ENCODE peak calls at places on chromosomes 11 and 22, in ten cellular contexts. One of them, this sample, is unnamed.

GRCh38 chr22:36406721-36407120 is 19.0 kb upstream of the MYH9 start:
- DNase-seq in cardiac fibroblast: no peak
- DNase-seq in neural progenitor cell: no peak
- DNase-seq in CD8-positive, alpha-beta T cell: no peak
- DNase-seq in coronary artery: no peak
- DNase-seq in fibroblast of mammary gland: no peak
- DNase-seq in dorsolateral prefrontal cortex: no peak
- DNase-seq in prostate gland: no peak
- DNase-seq in AG10803: no peak
- DNase-seq in psoas muscle: no peak
- DNase-seq in this sample: no peak

GRCh38 chr11:100151944-100152343 is 535.1 kb upstream of the ARHGAP42 start:
- DNase-seq in CD8-positive, alpha-beta T cell: no peak
- DNase-seq in prostate gland: no peak
- DNase-seq in fibroblast of mammary gland: peak; percentile 19
- DNase-seq in neural progenitor cell: no peak
- DNase-seq in psoas muscle: peak; percentile 23
- DNase-seq in coronary artery: no peak
- DNase-seq in cardiac fibroblast: no peak
- DNase-seq in dorsolateral prefrontal cortex: no peak
- DNase-seq in AG10803: no peak
- DNase-seq in this sample: no peak

GRCh38 chr11:133382217-133382746 is 150.0 kb downstream of the OPCML start:
- DNase-seq in prostate gland: peak; percentile 51
- DNase-seq in neural progenitor cell: no peak
- DNase-seq in fibroblast of mammary gland: no peak
- DNase-seq in cardiac fibroblast: no peak
- DNase-seq in psoas muscle: no peak
- DNase-seq in AG10803: no peak
- DNase-seq in coronary artery: no peak
- DNase-seq in dorsolateral prefrontal cortex: no peak
- DNase-seq in CD8-positive, alpha-beta T cell: no peak
- DNase-seq in this sample: no peak

GRCh38 chr11:114296190-114296978 is at the start of gene NNMT:
- DNase-seq in cardiac fibroblast: peak; percentile 99
- DNase-seq in dorsolateral prefrontal cortex: no peak
- DNase-seq in prostate gland: no peak
- DNase-seq in CD8-positive, alpha-beta T cell: no peak
- DNase-seq in neural progenitor cell: no peak
- DNase-seq in fibroblast of mammary gland: peak; percentile 99
- DNase-seq in psoas muscle: peak; percentile 87
- DNase-seq in coronary artery: peak; percentile 92
- DNase-seq in AG10803: peak; percentile 99
- DNase-seq in this sample: peak; percentile 99

GRCh38 chr11:61806785-61807184 is 10.0 kb downstream of the FADS1 start:
- DNase-seq in dorsolateral prefrontal cortex: no peak
- DNase-seq in CD8-positive, alpha-beta T cell: no peak
- DNase-seq in AG10803: no peak
- DNase-seq in psoas muscle: no peak
- DNase-seq in fibroblast of mammary gland: no peak
- DNase-seq in cardiac fibroblast: no peak
- DNase-seq in coronary artery: no peak
- DNase-seq in prostate gland: no peak
- DNase-seq in neural progenitor cell: no peak
- DNase-seq in this sample: no peak

GRCh38 chr22:43862074-43862881 is at the start of gene SULT4A1:
- DNase-seq in AG10803: no peak
- DNase-seq in neural progenitor cell: peak; percentile 91
- DNase-seq in coronary artery: no peak
- DNase-seq in dorsolateral prefrontal cortex: peak; percentile 53
- DNase-seq in CD8-positive, alpha-beta T cell: no peak
- DNase-seq in cardiac fibroblast: peak; percentile 46
- DNase-seq in psoas muscle: no peak
- DNase-seq in fibroblast of mammary gland: peak; percentile 24
- DNase-seq in prostate gland: no peak
- DNase-seq in this sample: peak; percentile 17

GRCh38 chr11:23123766-23124165 is 263.5 kb upstream of the CCDC179 start:
- DNase-seq in fibroblast of mammary gland: peak; percentile 56
- DNase-seq in prostate gland: no peak
- DNase-seq in psoas muscle: no peak
- DNase-seq in dorsolateral prefrontal cortex: no peak
- DNase-seq in cardiac fibroblast: peak; percentile 22
- DNase-seq in CD8-positive, alpha-beta T cell: no peak
- DNase-seq in AG10803: peak; percentile 7
- DNase-seq in neural progenitor cell: no peak
- DNase-seq in coronary artery: no peak
- DNase-seq in this sample: peak; percentile 6

GRCh38 chr22:17387356-17387755 is 18.1 kb downstream of the CECR2 start:
- DNase-seq in dorsolateral prefrontal cortex: no peak
- DNase-seq in AG10803: no peak
- DNase-seq in fibroblast of mammary gland: no peak
- DNase-seq in coronary artery: no peak
- DNase-seq in neural progenitor cell: no peak
- DNase-seq in psoas muscle: no peak
- DNase-seq in CD8-positive, alpha-beta T cell: no peak
- DNase-seq in prostate gland: no peak
- DNase-seq in cardiac fibroblast: no peak
- DNase-seq in this sample: no peak

GRCh38 chr11:128764617-128765095 is 70.8 kb downstream of the FLI1 start:
- DNase-seq in dorsolateral prefrontal cortex: no peak
- DNase-seq in cardiac fibroblast: no peak
- DNase-seq in CD8-positive, alpha-beta T cell: no peak
- DNase-seq in AG10803: no peak
- DNase-seq in psoas muscle: no peak
- DNase-seq in neural progenitor cell: peak; percentile 32
- DNase-seq in coronary artery: no peak
- DNase-seq in prostate gland: peak; percentile 23
- DNase-seq in fibroblast of mammary gland: no peak
- DNase-seq in this sample: no peak

GRCh38 chr22:19631899-19632670 is 82.2 kb upstream of the SEPTIN5 start:
- DNase-seq in coronary artery: peak; percentile 56
- DNase-seq in cardiac fibroblast: peak; percentile 58
- DNase-seq in AG10803: peak; percentile 32
- DNase-seq in fibroblast of mammary gland: peak; percentile 40
- DNase-seq in psoas muscle: no peak
- DNase-seq in prostate gland: no peak
- DNase-seq in neural progenitor cell: peak; percentile 78
- DNase-seq in CD8-positive, alpha-beta T cell: no peak
- DNase-seq in dorsolateral prefrontal cortex: no peak
- DNase-seq in this sample: peak; percentile 49

GRCh38 chr11:59680287-59681154 is 11.7 kb upstream of the PATL1 start:
- DNase-seq in cardiac fibroblast: peak; percentile 92
- DNase-seq in prostate gland: peak; percentile 67
- DNase-seq in dorsolateral prefrontal cortex: no peak
- DNase-seq in AG10803: peak; percentile 82
- DNase-seq in neural progenitor cell: peak; percentile 86
- DNase-seq in psoas muscle: peak; percentile 43
- DNase-seq in fibroblast of mammary gland: peak; percentile 81
- DNase-seq in CD8-positive, alpha-beta T cell: peak; percentile 54
- DNase-seq in coronary artery: no peak
- DNase-seq in this sample: peak; percentile 87

GRCh38 chr11:33065445-33066178 is 26.2 kb downstream of the TCP11L1 start:
- DNase-seq in AG10803: peak; percentile 57
- DNase-seq in coronary artery: no peak
- DNase-seq in neural progenitor cell: peak; percentile 86
- DNase-seq in psoas muscle: peak; percentile 54
- DNase-seq in fibroblast of mammary gland: peak; percentile 64
- DNase-seq in cardiac fibroblast: peak; percentile 75
- DNase-seq in prostate gland: peak; percentile 67
- DNase-seq in CD8-positive, alpha-beta T cell: peak; percentile 69
- DNase-seq in dorsolateral prefrontal cortex: peak; percentile 26
- DNase-seq in this sample: peak; percentile 63

GRCh38 chr11:133825156-133825555 is 20.2 kb downstream of the SPATA19 start:
- DNase-seq in dorsolateral prefrontal cortex: no peak
- DNase-seq in cardiac fibroblast: no peak
- DNase-seq in AG10803: no peak
- DNase-seq in psoas muscle: no peak
- DNase-seq in coronary artery: peak; percentile 45
- DNase-seq in CD8-positive, alpha-beta T cell: no peak
- DNase-seq in neural progenitor cell: no peak
- DNase-seq in prostate gland: no peak
- DNase-seq in fibroblast of mammary gland: no peak
- DNase-seq in this sample: no peak

GRCh38 chr11:47723041-47723440 is 7.9 kb upstream of the AGBL2 start:
- DNase-seq in dorsolateral prefrontal cortex: peak; percentile 43
- DNase-seq in psoas muscle: no peak
- DNase-seq in AG10803: no peak
- DNase-seq in fibroblast of mammary gland: no peak
- DNase-seq in prostate gland: no peak
- DNase-seq in neural progenitor cell: no peak
- DNase-seq in CD8-positive, alpha-beta T cell: no peak
- DNase-seq in cardiac fibroblast: no peak
- DNase-seq in coronary artery: no peak
- DNase-seq in this sample: no peak

DNA sequence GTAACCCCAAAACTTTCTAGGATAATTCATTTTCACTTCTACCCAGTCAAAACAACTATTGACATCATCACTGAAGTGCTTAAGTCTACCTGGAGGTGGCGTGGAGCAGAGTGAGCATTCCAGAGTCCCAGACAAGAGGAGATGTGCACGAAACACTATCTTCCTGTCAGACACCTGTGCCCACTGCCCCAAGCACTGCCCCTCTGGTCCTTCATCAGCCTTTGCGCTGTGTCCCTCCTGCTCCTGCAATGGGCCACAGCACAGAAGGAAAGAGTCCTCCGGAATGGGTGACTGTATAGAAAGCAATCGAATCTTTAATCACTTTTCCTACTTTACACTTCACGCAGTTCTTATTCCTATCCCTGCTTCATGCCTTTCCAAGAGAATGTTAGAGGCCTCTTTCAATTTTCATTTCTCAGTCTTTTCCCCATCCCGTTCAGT is 512 bp upstream of the GRIA4 start:
- DNase-seq in prostate gland: no peak
- DNase-seq in fibroblast of mammary gland: peak; percentile 5
- DNase-seq in cardiac fibroblast: peak; percentile 6
- DNase-seq in AG10803: no peak
- DNase-seq in dorsolateral prefrontal cortex: peak; percentile 72
- DNase-seq in neural progenitor cell: peak; percentile 63
- DNase-seq in CD8-positive, alpha-beta T cell: no peak
- DNase-seq in psoas muscle: no peak
- DNase-seq in coronary artery: no peak
- DNase-seq in this sample: no peak
- TF ChIP-seq CTCF in prostate gland: no peak
- TF ChIP-seq CTCF in fibroblast of mammary gland: peak; percentile 27
- TF ChIP-seq CTCF in cardiac fibroblast: peak; percentile 40
- TF ChIP-seq CTCF in AG10803: peak; percentile 45
- TF ChIP-seq CTCF in dorsolateral prefrontal cortex: peak; percentile 19
- TF ChIP-seq CTCF in neural progenitor cell: peak; percentile 52
- TF ChIP-seq CTCF in CD8-positive, alpha-beta T cell: no peak
- TF ChIP-seq CTCF in psoas muscle: no peak
- TF ChIP-seq CTCF in coronary artery: no peak
- TF ChIP-seq CTCF in this sample: peak; percentile 43

GRCh38 chr11:70142171-70142875 is 60.8 kb upstream of the FADD start:
- DNase-seq in psoas muscle: no peak
- DNase-seq in CD8-positive, alpha-beta T cell: no peak
- DNase-seq in dorsolateral prefrontal cortex: no peak
- DNase-seq in prostate gland: no peak
- DNase-seq in fibroblast of mammary gland: no peak
- DNase-seq in coronary artery: no peak
- DNase-seq in AG10803: no peak
- DNase-seq in cardiac fibroblast: no peak
- DNase-seq in neural progenitor cell: peak; percentile 50
- DNase-seq in this sample: no peak
- H3K4me3 ChIP-seq in psoas muscle: no peak overlapping the region
- H3K4me3 ChIP-seq in CD8-positive, alpha-beta T cell: no peak overlapping the region
- H3K4me3 ChIP-seq in dorsolateral prefrontal cortex: no peak overlapping the region
- H3K4me3 ChIP-seq in prostate gland: no peak overlapping the region
- H3K4me3 ChIP-seq in fibroblast of mammary gland: no peak overlapping the region
- H3K4me3 ChIP-seq in coronary artery: no peak overlapping the region
- H3K4me3 ChIP-seq in AG10803: no peak overlapping the region
- H3K4me3 ChIP-seq in cardiac fibroblast: no peak overlapping the region
- H3K4me3 ChIP-seq in neural progenitor cell: peak overlapping the region; percentile 20
- H3K4me3 ChIP-seq in this sample: no peak overlapping the region

GRCh38 chr11:118294053-118294452 is 10.5 kb upstream of the CD3E start:
- DNase-seq in prostate gland: no peak
- DNase-seq in coronary artery: no peak
- DNase-seq in cardiac fibroblast: no peak
- DNase-seq in psoas muscle: no peak
- DNase-seq in CD8-positive, alpha-beta T cell: no peak
- DNase-seq in fibroblast of mammary gland: no peak
- DNase-seq in AG10803: no peak
- DNase-seq in dorsolateral prefrontal cortex: no peak
- DNase-seq in neural progenitor cell: no peak
- DNase-seq in this sample: no peak

GRCh38 chr11:118290923-118291322 is 13.6 kb upstream of the CD3E start:
- DNase-seq in AG10803: no peak
- DNase-seq in psoas muscle: no peak
- DNase-seq in fibroblast of mammary gland: peak; percentile 17
- DNase-seq in cardiac fibroblast: peak; percentile 19
- DNase-seq in coronary artery: no peak
- DNase-seq in CD8-positive, alpha-beta T cell: no peak
- DNase-seq in neural progenitor cell: peak; percentile 49
- DNase-seq in prostate gland: peak; percentile 52
- DNase-seq in dorsolateral prefrontal cortex: no peak
- DNase-seq in this sample: peak; percentile 9

GRCh38 chr11:118291453-118291852 is 13.1 kb upstream of the CD3E start:
- DNase-seq in psoas muscle: no peak
- DNase-seq in AG10803: no peak
- DNase-seq in dorsolateral prefrontal cortex: no peak
- DNase-seq in coronary artery: no peak
- DNase-seq in CD8-positive, alpha-beta T cell: no peak
- DNase-seq in neural progenitor cell: no peak
- DNase-seq in cardiac fibroblast: no peak
- DNase-seq in prostate gland: no peak
- DNase-seq in fibroblast of mammary gland: peak; percentile 58
- DNase-seq in this sample: peak; percentile 11

GRCh38 chr11:118295199-118295598 is 9.3 kb upstream of the CD3E start:
- DNase-seq in cardiac fibroblast: no peak
- DNase-seq in dorsolateral prefrontal cortex: no peak
- DNase-seq in CD8-positive, alpha-beta T cell: no peak
- DNase-seq in AG10803: no peak
- DNase-seq in psoas muscle: no peak
- DNase-seq in neural progenitor cell: no peak
- DNase-seq in prostate gland: no peak
- DNase-seq in coronary artery: no peak
- DNase-seq in fibroblast of mammary gland: no peak
- DNase-seq in this sample: no peak

GRCh38 chr11:118295834-118296454 is 8.6 kb upstream of the CD3E start:
- DNase-seq in dorsolateral prefrontal cortex: peak; percentile 9
- DNase-seq in AG10803: peak; percentile 12
- DNase-seq in cardiac fibroblast: peak; percentile 27
- DNase-seq in neural progenitor cell: peak; percentile 40
- DNase-seq in psoas muscle: no peak
- DNase-seq in prostate gland: peak; percentile 28
- DNase-seq in coronary artery: no peak
- DNase-seq in fibroblast of mammary gland: peak; percentile 47
- DNase-seq in CD8-positive, alpha-beta T cell: peak; percentile 59
- DNase-seq in this sample: peak; percentile 14
- TF ChIP-seq CTCF in dorsolateral prefrontal cortex: peak; percentile 18
- TF ChIP-seq CTCF in AG10803: peak; percentile 45
- TF ChIP-seq CTCF in cardiac fibroblast: peak; percentile 66
- TF ChIP-seq CTCF in neural progenitor cell: peak; percentile 63
- TF ChIP-seq CTCF in psoas muscle: peak; percentile 46
- TF ChIP-seq CTCF in prostate gland: peak; percentile 59
- TF ChIP-seq CTCF in coronary artery: no peak
- TF ChIP-seq CTCF in fibroblast of mammary gland: peak; percentile 59
- TF ChIP-seq CTCF in CD8-positive, alpha-beta T cell: peak; percentile 64
- TF ChIP-seq CTCF in this sample: peak; percentile 50

DNA sequence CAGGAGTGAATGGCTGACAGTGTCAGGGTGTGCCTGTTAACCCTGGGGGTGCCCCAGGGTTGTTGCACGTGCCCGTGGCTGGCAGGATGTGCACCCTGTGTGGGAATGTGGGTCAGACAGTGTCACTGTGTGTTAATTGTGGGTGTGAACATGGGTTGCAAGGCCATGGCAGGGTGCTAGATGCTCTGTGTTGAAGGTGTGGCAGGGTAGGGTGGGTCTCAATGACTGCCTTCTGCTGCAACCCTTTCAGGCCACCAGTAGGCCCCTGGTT is 8.3 kb downstream of the RIN1 start:
- DNase-seq in prostate gland: no peak
- DNase-seq in dorsolateral prefrontal cortex: no peak
- DNase-seq in AG10803: no peak
- DNase-seq in psoas muscle: no peak
- DNase-seq in coronary artery: no peak
- DNase-seq in neural progenitor cell: no peak
- DNase-seq in cardiac fibroblast: no peak
- DNase-seq in CD8-positive, alpha-beta T cell: peak; percentile 43
- DNase-seq in fibroblast of mammary gland: no peak
- DNase-seq in this sample: no peak
- H3K4me3 ChIP-seq in prostate gland: no peak overlapping the region
- H3K4me3 ChIP-seq in dorsolateral prefrontal cortex: no peak overlapping the region
- H3K4me3 ChIP-seq in AG10803: no peak overlapping the region
- H3K4me3 ChIP-seq in psoas muscle: no peak overlapping the region
- H3K4me3 ChIP-seq in coronary artery: no peak overlapping the region
- H3K4me3 ChIP-seq in neural progenitor cell: no peak overlapping the region
- H3K4me3 ChIP-seq in cardiac fibroblast: no peak overlapping the region
- H3K4me3 ChIP-seq in CD8-positive, alpha-beta T cell: no peak overlapping the region
- H3K4me3 ChIP-seq in fibroblast of mammary gland: no peak overlapping the region
- H3K4me3 ChIP-seq in this sample: no peak overlapping the region